ENCODE peak calls at places on chromosomes 2 and 18, in five cellular contexts. H is mammary epithelial cell; L is mucosa of descending colon; Z is activated CD8-positive, alpha-beta T cell treated with anti-CD3 and anti-CD28 coated beads for 36 hours; R is cardiac fibroblast. M is an unnamed sample.

GRCh38 chr2:153299809-153300208 is 178.8 kb downstream of the RPRM start:
- DNase-seq in R (no peak), H (no peak), L (no peak), Z (no peak), M (no peak)

GRCh38 chr2:122754561-122754960 is 999.1 kb downstream of the TSN start:
- DNase-seq in H (no peak), L (no peak), Z (no peak), R (peak; percentile 49), M (no peak)

GRCh38 chr2:15865923-15866322 is 74.4 kb upstream of the MYCN start:
- DNase-seq in L (no peak), H (no peak), Z (no peak), R (no peak), M (no peak)

GRCh38 chr2:149329068-149329467 is 1.3 kb upstream of the LYPD6 start:
- DNase-seq in H (no peak), L (peak; percentile 32), Z (no peak), R (no peak), M (no peak)

GRCh38 chr2:72990695-72991438 is 73.5 kb downstream of the EMX1 start:
- DNase-seq in Z (no peak), R (no peak), H (no peak), L (no peak), M (no peak)

GRCh38 chr2:17815466-17816184 is 635 bp upstream of the MSGN1 start:
- DNase-seq in R (no peak), L (no peak), H (peak; percentile 80), Z (no peak), M (no peak)

GRCh38 chr2:38750011-38750792 is 959 bp downstream of the SRSF7 start:
- DNase-seq in L (peak; percentile 75), R (peak; percentile 46), H (peak; percentile 30), Z (peak; percentile 61), M (peak; percentile 50)

GRCh38 chr2:26349690-26350089 is 3.1 kb upstream of the ADGRF3 start:
- DNase-seq in R (no peak), H (peak; percentile 24), Z (no peak), L (no peak), M (no peak)

GRCh38 chr2:15970701-15971100 is 30.4 kb downstream of the MYCN start:
- DNase-seq in R (no peak), H (no peak), L (no peak), Z (no peak), M (no peak)

GRCh38 chr2:216274194-216274593 is 98.1 kb downstream of the MARCHF4 start:
- DNase-seq in L (no peak), R (no peak), H (peak; percentile 29), Z (no peak), M (no peak)

GRCh38 chr2:215149060-215149459 is 10.6 kb upstream of the ABCA12 start:
- DNase-seq in R (no peak), H (no peak), Z (no peak), L (no peak), M (no peak)

GRCh38 chr2:95076705-95077520 is 44.7 kb downstream of the MRPS5 start:
- DNase-seq in H (peak; percentile 67), R (peak; percentile 51), L (peak; percentile 93), Z (peak; percentile 98), M (peak; percentile 86)

GRCh38 chr2:36805635-36806224 is 109.2 kb downstream of the VIT start:
- DNase-seq in Z (no peak), L (no peak), H (no peak), R (no peak), M (no peak)

GRCh38 chr2:66379473-66379872 is 55.5 kb upstream of the MEIS1 start:
- DNase-seq in L (no peak), H (no peak), Z (no peak), R (no peak), M (no peak)

GRCh38 chr2:133420748-133421147 is 147.5 kb downstream of the NCKAP5 start:
- DNase-seq in Z (no peak), R (no peak), H (no peak), L (peak; percentile 20), M (no peak)

GRCh38 chr2:149745396-149745925 is 157.9 kb upstream of the MMADHC start:
- DNase-seq in R (no peak), H (no peak), Z (no peak), L (no peak), M (no peak)

GRCh38 chr2:181430406-181431199 is 26.6 kb upstream of the ITGA4 start:
- DNase-seq in H (peak; percentile 3), R (peak; percentile 4), L (no peak), Z (peak; percentile 36), M (no peak)

GRCh38 chr2:237200462-237200861 is 114.8 kb downstream of the COPS8 start:
- DNase-seq in H (no peak), Z (no peak), L (no peak), R (no peak), M (no peak)

GRCh38 chr2:239293450-239294430 is 107.1 kb downstream of the HDAC4 start:
- DNase-seq in R (no peak), H (no peak), L (no peak), Z (peak; percentile 86), M (peak; percentile 15)

GRCh38 chr2:68961380-68961779 is 8.7 kb upstream of the GKN2 start:
- DNase-seq in H (no peak), R (no peak), L (peak; percentile 9), Z (no peak), M (no peak)

GRCh38 chr2:176122266-176122632 is 270 bp upstream of the HOXD9 start:
- DNase-seq in R (no peak), Z (no peak), H (no peak), L (no peak), M (no peak)

GRCh38 chr2:173934895-173935294 is 30.3 kb downstream of the SP3 start:
- DNase-seq in H (peak; percentile 53), R (no peak), L (no peak), Z (no peak), M (no peak)

GRCh38 chr2:46471-47345 is at the start of gene FAM110C:
- DNase-seq in L (peak; percentile 91), Z (peak; percentile 50), H (peak; percentile 82), R (peak; percentile 46), M (no peak)

GRCh38 chr2:235030936-235031335 is 79.1 kb downstream of the SH3BP4 start:
- DNase-seq in H (no peak), Z (no peak), L (no peak), R (no peak), M (no peak)

GRCh38 chr2:233426619-233427342 is 72.5 kb downstream of the DGKD start:
- DNase-seq in Z (peak; percentile 82), L (no peak), H (peak; percentile 94), R (peak; percentile 49), M (no peak)

GRCh38 chr2:191051825-191052778 is 38.1 kb upstream of the STAT1 start:
- DNase-seq in Z (no peak), L (peak; percentile 52), R (peak; percentile 72), H (peak; percentile 35), M (no peak)

GRCh38 chr2:176650101-176650500 is 380.9 kb downstream of the MTX2 start:
- DNase-seq in H (no peak), R (no peak), Z (no peak), L (no peak), M (no peak)

GRCh38 chr18:52992041-52992440 is 652.0 kb downstream of the DCC start:
- DNase-seq in R (no peak), H (no peak), Z (no peak), L (peak; percentile 1), M (no peak)

DNA sequence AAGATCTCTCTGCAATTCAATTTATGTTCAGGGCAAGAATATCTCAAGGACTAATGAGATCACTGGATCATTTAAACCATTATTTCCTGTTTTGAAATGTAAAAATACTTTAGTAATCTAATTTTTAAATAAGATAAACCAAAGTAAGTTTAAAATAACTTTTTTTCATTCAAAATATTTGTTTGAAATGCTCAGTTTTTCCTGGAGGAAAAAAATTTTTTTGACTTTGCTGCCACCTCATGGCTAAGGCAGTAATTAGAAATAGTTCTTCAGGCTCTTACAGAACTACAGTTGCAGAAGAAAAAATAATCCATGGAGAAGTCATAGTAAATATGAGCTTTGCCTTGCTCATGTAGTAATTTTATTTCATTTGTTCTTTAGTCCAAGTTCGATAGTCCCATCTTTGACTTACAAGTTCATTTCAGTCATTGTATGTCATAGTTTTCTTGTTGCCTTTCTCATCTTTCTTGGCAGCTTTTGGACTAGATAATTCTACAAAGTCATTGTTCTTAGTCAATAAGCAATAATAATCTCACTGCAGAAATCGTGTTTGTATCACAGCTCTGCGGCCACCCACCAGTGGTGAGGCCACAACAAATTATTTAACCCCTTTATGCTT is 127.4 kb downstream of the DPP4 start:
- DNase-seq in R (peak; percentile 53), H (peak; percentile 7), Z (peak; percentile 17), L (peak; percentile 22), M (no peak)
- TF ChIP-seq CTCF in R (peak; percentile 50), H (peak; percentile 54), Z (peak; percentile 93), L (peak; percentile 9), M (peak; percentile 68)

GRCh38 chr2:204051476-204051875 is 114.9 kb downstream of the ICOS start:
- DNase-seq in L (no peak), H (no peak), Z (no peak), R (no peak), M (no peak)
- TF ChIP-seq CTCF in L (no peak), H (peak; percentile 23), Z (peak; percentile 44), R (no peak), M (no peak)

DNA sequence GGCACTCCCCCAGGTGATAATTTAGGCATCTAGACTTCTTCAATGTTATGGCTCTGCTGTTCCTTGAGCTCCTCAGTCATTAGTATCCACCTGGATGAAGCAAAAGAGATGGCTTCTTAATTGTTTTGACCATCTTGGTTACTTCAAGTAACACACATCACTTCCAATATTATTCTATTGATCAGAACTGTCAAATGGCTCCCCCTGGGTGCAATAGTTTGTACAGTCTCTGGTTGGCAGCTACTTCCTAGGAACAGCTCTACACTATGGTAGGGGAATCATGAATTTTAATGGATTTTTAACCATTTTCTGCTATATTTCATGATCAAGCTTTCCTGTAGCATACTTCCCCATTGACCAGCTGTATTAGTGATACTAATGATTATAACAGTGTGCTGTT is 157.0 kb downstream of the NYAP2 start:
- DNase-seq in L (peak; percentile 32), Z (peak; percentile 2), H (no peak), R (no peak), M (no peak)
- TF ChIP-seq CTCF in L (no peak), Z (peak; percentile 17), H (no peak), R (no peak), M (no peak)

GRCh38 chr2:30392097-30392496 is 54.9 kb upstream of the LCLAT1 start:
- DNase-seq in L (no peak), R (no peak), H (no peak), Z (no peak), M (no peak)
- TF ChIP-seq CTCF in L (no peak), R (no peak), H (no peak), Z (no peak), M (no peak)

GRCh38 chr2:42041377-42042127 is 6.3 kb upstream of the PKDCC start:
- DNase-seq in H (no peak), R (no peak), Z (no peak), L (no peak), M (no peak)
- TF ChIP-seq CTCF in H (no peak), R (no peak), Z (no peak), L (no peak), M (no peak)